ENCODE peak calls at places on chromosomes 11 and 22, in five cellular contexts. Z is trophoblast cell, W is Panc1, Q is mesendoderm, N is Calu3. T is an unnamed sample.
A peak's percentile ranks its signal among the peaks of the same experiment; 100 is the strongest.

GRCh38 chr11:65212226-65212801 is 30.6 kb downstream of the CAPN1 start:
- DNase-seq in N (no peak), Z (no peak), W (no peak), Q (peak; percentile 25), T (no peak)

GRCh38 chr11:64371201-64371600 is 12.2 kb downstream of the RPS6KA4 start:
- DNase-seq in W (no peak), N (no peak), Q (no peak), Z (no peak), T (no peak)

GRCh38 chr11:64729851-64730382 is 6.9 kb upstream of the NRXN2 start:
- DNase-seq in Q (peak; percentile 92), N (no peak), Z (no peak), W (no peak), T (no peak)

GRCh38 chr22:40040927-40041326 is 46.2 kb downstream of the FAM83F start:
- DNase-seq in N (no peak), Q (no peak), W (no peak), Z (peak; percentile 12), T (no peak)

GRCh38 chr11:33742249-33742851 is 6.1 kb upstream of the CD59 start:
- DNase-seq in Z (peak; percentile 64), W (no peak), N (no peak), Q (no peak), T (no peak)

GRCh38 chr11:74055938-74056337 is 47.1 kb upstream of the UCP3 start:
- DNase-seq in Z (no peak), Q (peak; percentile 19), W (peak; percentile 52), N (no peak), T (no peak)

GRCh38 chr11:102685769-102686168 is 19.8 kb downstream of the MMP27 start:
- DNase-seq in W (no peak), Q (no peak), N (no peak), Z (no peak), T (no peak)

GRCh38 chr11:64266339-64266738 is 15.0 kb downstream of the PLCB3 start:
- DNase-seq in Z (no peak), Q (no peak), W (no peak), N (no peak), T (no peak)

GRCh38 chr22:40176921-40177737 is 596 bp upstream of the TNRC6B start:
- DNase-seq in N (peak; percentile 61), Q (peak; percentile 90), W (no peak), Z (peak; percentile 25), T (peak; percentile 56)

GRCh38 chr11:83437939-83438338 is 151.8 kb upstream of the CCDC90B start:
- DNase-seq in N (no peak), Z (peak; percentile 55), W (no peak), Q (peak; percentile 79), T (no peak)

GRCh38 chr11:47889714-47890441 is 41.7 kb upstream of the NUP160 start:
- DNase-seq in Q (no peak), Z (no peak), W (no peak), N (no peak), T (no peak)

GRCh38 chr22:45034821-45035220 is 25.0 kb upstream of the PHF21B start:
- DNase-seq in N (no peak), Q (no peak), W (no peak), Z (no peak), T (no peak)

GRCh38 chr11:15800121-15800800 is 556.1 kb downstream of the SOX6 start:
- DNase-seq in W (no peak), Z (peak; percentile 45), N (peak; percentile 43), Q (peak; percentile 16), T (no peak)

GRCh38 chr11:57214494-57214893 is 22.6 kb downstream of the APLNR start:
- DNase-seq in W (no peak), N (no peak), Q (peak; percentile 36), Z (peak; percentile 51), T (no peak)

GRCh38 chr11:13923182-13923581 is 39.3 kb upstream of the SPON1 start:
- DNase-seq in N (no peak), Z (no peak), W (no peak), Q (peak; percentile 41), T (no peak)

GRCh38 chr11:112617977-112618829 is 343.0 kb upstream of the NCAM1 start:
- DNase-seq in Z (no peak), Q (peak; percentile 13), N (no peak), W (no peak), T (no peak)

GRCh38 chr11:120337133-120337895 is 1.1 kb downstream of the ARHGEF12 start:
- DNase-seq in Q (peak; percentile 57), Z (no peak), N (no peak), W (no peak), T (peak; percentile 51)

GRCh38 chr22:31243339-31244043 is 31.4 kb downstream of the LIMK2 start:
- DNase-seq in Z (peak; percentile 49), Q (peak; percentile 50), N (peak; percentile 56), W (no peak), T (no peak)

GRCh38 chr11:9896902-9897301 is 233.0 kb downstream of the SWAP70 start:
- DNase-seq in W (no peak), Z (no peak), N (no peak), Q (no peak), T (no peak)

GRCh38 chr11:107961480-107961879 is 33.2 kb downstream of the RAB39A start:
- DNase-seq in Q (no peak), Z (no peak), N (no peak), W (no peak), T (no peak)

T was measured in ureter.